ENCODE peak calls at places on chromosomes 16 and 17, in four cellular contexts. O is stimulated activated CD4-positive, alpha-beta T cell treated with anti-CD3 and anti-CD28 coated beads, Interleukin-4, amount 100 ng/mL, for 48 hours; H is colonic mucosa; P is NCI-H2171 treated with DMSO at 0.1 percent for 48 hours. U is an unnamed sample.

GRCh38 chr16:83906690-83907089 is 7.8 kb downstream of the MLYCD start:
- DNase-seq in O (no peak), H (no peak), P (no peak), U (no peak)

GRCh38 chr16:24419709-24420108 is 119.7 kb upstream of the RBBP6 start:
- DNase-seq in O (no peak), H (no peak), P (no peak), U (no peak)

GRCh38 chr17:65683428-65683827 is 122.0 kb upstream of the AXIN2 start:
- DNase-seq in O (no peak), H (no peak), P (no peak), U (no peak)

GRCh38 chr16:68885321-68885720 is 42.0 kb downstream of the TANGO6 start:
- DNase-seq in O (no peak), H (no peak), P (no peak), U (no peak)

GRCh38 chr16:75095204-75095621 is 21.4 kb downstream of the LDHD start:
- DNase-seq in O (no peak), H (no peak), P (no peak), U (no peak)

GRCh38 chr17:79223471-79223870 is 148.8 kb downstream of the ENGASE start:
- DNase-seq in O (no peak), H (no peak), P (no peak), U (no peak)

GRCh38 chr17:21218101-21218500 is 4.1 kb upstream of the TMEM11 start:
- DNase-seq in O (peak; percentile 56), H (no peak), P (no peak), U (peak; percentile 3)

GRCh38 chr16:74673876-74674275 is 7.2 kb upstream of the RFWD3 start:
- DNase-seq in O (no peak), H (no peak), P (no peak), U (no peak)

GRCh38 chr17:57889892-57890856 is 40.3 kb upstream of the MRPS23 start:
- DNase-seq in O (no peak), H (peak; percentile 65), P (peak; percentile 57), U (no peak)

GRCh38 chr17:57114085-57114673 is 29.1 kb downstream of the AKAP1 start:
- DNase-seq in O (peak; percentile 43), H (peak; percentile 66), P (no peak), U (peak; percentile 42)

GRCh38 chr17:79630120-79630519 is 19.3 kb upstream of the RBFOX3 start:
- DNase-seq in O (no peak), H (no peak), P (no peak), U (no peak)

GRCh38 chr16:86597880-86598606 is 19.7 kb downstream of the FOXL1 start:
- DNase-seq in O (no peak), H (no peak), P (peak; percentile 11), U (no peak)

GRCh38 chr16:85825326-85825725 is 25.8 kb downstream of the COX4I1 start:
- DNase-seq in O (no peak), H (no peak), P (no peak), U (no peak)

GRCh38 chr17:50866950-50867855 is 1.0 kb upstream of the TOB1 start:
- DNase-seq in O (peak; percentile 80), H (peak; percentile 98), P (peak; percentile 95), U (peak; percentile 97)

GRCh38 chr16:75593825-75594820 is 27.9 kb downstream of the GABARAPL2 start:
- DNase-seq in O (no peak), H (no peak), P (peak; percentile 77), U (no peak)

GRCh38 chr17:66727634-66728570 is 107.0 kb upstream of the CACNG5 start:
- DNase-seq in O (no peak), H (peak; percentile 81), P (peak; percentile 78), U (no peak)

GRCh38 chr17:1108810-1109605 is 70.8 kb downstream of the ABR start:
- DNase-seq in O (peak; percentile 56), H (peak; percentile 57), P (peak; percentile 49), U (no peak)

GRCh38 chr17:28366605-28367004 is 1.6 kb upstream of the SEBOX start:
- DNase-seq in O (no peak), H (no peak), P (no peak), U (no peak)